ENCODE peak calls at places on chromosomes 5 and 9, in nine cellular contexts. One of them, this sample, is unnamed.

GRCh38 chr5:79183011-79183410 is 52.9 kb upstream of the JMY start:
- DNase-seq in K562: no peak
- DNase-seq in lower leg skin: no peak
- DNase-seq in prostate gland: no peak
- DNase-seq in GM12878: no peak
- DNase-seq in ovary: no peak
- DNase-seq in spleen: no peak
- DNase-seq in tibial nerve: no peak
- DNase-seq in heart left ventricle: no peak
- DNase-seq in this sample: no peak

GRCh38 chr5:171121638-171122037 is 187.4 kb upstream of the TLX3 start:
- DNase-seq in K562: no peak
- DNase-seq in lower leg skin: no peak
- DNase-seq in prostate gland: no peak
- DNase-seq in GM12878: no peak
- DNase-seq in ovary: no peak
- DNase-seq in spleen: no peak
- DNase-seq in tibial nerve: no peak
- DNase-seq in heart left ventricle: no peak
- DNase-seq in this sample: no peak

GRCh38 chr9:100213730-100214477 is 114.9 kb downstream of the INVS start:
- DNase-seq in K562: no peak
- DNase-seq in lower leg skin: no peak
- DNase-seq in prostate gland: no peak
- DNase-seq in GM12878: no peak
- DNase-seq in ovary: no peak
- DNase-seq in spleen: no peak
- DNase-seq in tibial nerve: no peak
- DNase-seq in heart left ventricle: no peak
- DNase-seq in this sample: no peak

GRCh38 chr9:100473271-100474081 is 527 bp downstream of the TMEFF1 start:
- DNase-seq in K562: peak; percentile 57
- DNase-seq in lower leg skin: no peak
- DNase-seq in prostate gland: no peak
- DNase-seq in GM12878: no peak
- DNase-seq in ovary: no peak
- DNase-seq in spleen: peak; percentile 78
- DNase-seq in tibial nerve: no peak
- DNase-seq in heart left ventricle: peak; percentile 16
- DNase-seq in this sample: no peak

GRCh38 chr9:95557142-95557541 is 40.4 kb upstream of the PTCH1 start:
- DNase-seq in K562: no peak
- DNase-seq in lower leg skin: no peak
- DNase-seq in prostate gland: no peak
- DNase-seq in GM12878: no peak
- DNase-seq in ovary: no peak
- DNase-seq in spleen: no peak
- DNase-seq in tibial nerve: no peak
- DNase-seq in heart left ventricle: no peak
- DNase-seq in this sample: no peak

GRCh38 chr9:16571127-16571848 is 299.2 kb downstream of the BNC2 start:
- DNase-seq in K562: no peak
- DNase-seq in lower leg skin: no peak
- DNase-seq in prostate gland: no peak
- DNase-seq in GM12878: no peak
- DNase-seq in ovary: no peak
- DNase-seq in spleen: no peak
- DNase-seq in tibial nerve: no peak
- DNase-seq in heart left ventricle: no peak
- DNase-seq in this sample: no peak

GRCh38 chr5:77851229-77852067 is 75.3 kb upstream of the TBCA start:
- DNase-seq in K562: no peak
- DNase-seq in lower leg skin: no peak
- DNase-seq in prostate gland: no peak
- DNase-seq in GM12878: no peak
- DNase-seq in ovary: peak; percentile 27
- DNase-seq in spleen: peak; percentile 83
- DNase-seq in tibial nerve: no peak
- DNase-seq in heart left ventricle: no peak
- DNase-seq in this sample: peak; percentile 89

GRCh38 chr9:87237337-87237736 is 260.3 kb upstream of the DAPK1 start:
- DNase-seq in K562: no peak
- DNase-seq in lower leg skin: no peak
- DNase-seq in prostate gland: no peak
- DNase-seq in GM12878: no peak
- DNase-seq in ovary: no peak
- DNase-seq in spleen: no peak
- DNase-seq in tibial nerve: no peak
- DNase-seq in heart left ventricle: no peak
- DNase-seq in this sample: peak; percentile 55

DNA sequence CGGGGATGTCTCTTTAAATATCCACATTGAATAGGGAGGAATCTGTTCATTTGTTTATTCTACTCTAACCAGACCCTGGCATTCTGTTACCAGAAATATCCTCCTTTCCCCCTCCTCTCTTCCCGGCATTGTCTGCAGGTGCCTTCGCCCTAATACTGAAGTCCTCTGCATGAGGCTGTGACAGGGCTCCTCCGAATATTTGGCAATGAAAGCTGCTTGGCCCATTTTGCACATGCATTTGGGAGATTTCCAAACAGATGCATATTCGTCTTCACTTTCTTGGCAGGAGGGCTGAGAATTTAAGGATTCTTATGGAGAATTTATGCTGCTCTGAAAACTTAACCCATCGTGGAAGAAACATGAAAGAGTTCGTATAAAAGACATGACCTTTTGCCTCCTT is 484.0 kb downstream of the ZNF608 start:
- DNase-seq in K562: no peak
- DNase-seq in lower leg skin: no peak
- DNase-seq in prostate gland: peak; percentile 32
- DNase-seq in GM12878: no peak
- DNase-seq in ovary: no peak
- DNase-seq in spleen: no peak
- DNase-seq in tibial nerve: no peak
- DNase-seq in heart left ventricle: peak; percentile 16
- DNase-seq in this sample: no peak
- TF ChIP-seq POLR2A in K562: no peak
- TF ChIP-seq POLR2A in lower leg skin: no peak
- TF ChIP-seq POLR2A in prostate gland: no peak
- TF ChIP-seq POLR2A in GM12878: no peak
- TF ChIP-seq POLR2A in ovary: no peak
- TF ChIP-seq POLR2A in spleen: no peak
- TF ChIP-seq POLR2A in tibial nerve: no peak
- TF ChIP-seq POLR2A in heart left ventricle: no peak
- TF ChIP-seq POLR2A in this sample: no peak

DNA sequence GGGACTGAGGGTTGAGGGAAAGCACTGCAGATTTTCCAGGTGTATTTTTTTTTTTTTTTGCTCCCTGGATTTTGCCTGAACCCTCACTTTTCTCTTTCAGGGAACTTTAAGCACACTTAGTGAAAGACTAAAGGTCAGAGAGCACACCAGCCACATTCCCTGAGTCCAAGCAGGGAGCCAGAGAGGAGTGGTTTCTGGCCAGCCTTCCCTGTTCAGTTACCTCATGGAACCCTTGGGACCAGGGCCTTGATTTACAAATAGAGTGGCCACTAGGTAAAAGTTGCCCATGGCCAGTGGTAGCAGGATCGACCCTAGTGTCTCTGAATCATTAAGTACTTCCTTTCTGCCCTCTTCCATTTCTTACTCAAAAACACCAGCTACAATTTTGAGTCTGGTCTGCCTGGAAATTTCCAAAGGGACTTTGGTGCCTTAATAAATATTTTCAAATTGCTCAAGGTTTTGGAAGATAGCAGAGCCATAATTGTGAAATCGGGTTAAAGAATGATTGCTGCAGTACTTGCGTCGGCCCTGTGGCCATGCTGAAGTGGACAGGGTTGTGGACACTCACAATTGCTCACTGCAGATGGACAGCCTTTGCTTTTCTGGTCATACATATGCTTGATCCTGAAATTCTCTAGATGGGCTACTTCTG is 14.5 kb downstream of the PALM2AKAP2 start:
- DNase-seq in K562: no peak
- DNase-seq in lower leg skin: no peak
- DNase-seq in prostate gland: no peak
- DNase-seq in GM12878: no peak
- DNase-seq in ovary: no peak
- DNase-seq in spleen: no peak
- DNase-seq in tibial nerve: no peak
- DNase-seq in heart left ventricle: no peak
- DNase-seq in this sample: no peak
- H3K4me3 ChIP-seq in K562: no peak overlapping the region
- H3K4me3 ChIP-seq in lower leg skin: no peak overlapping the region
- H3K4me3 ChIP-seq in prostate gland: no peak overlapping the region
- H3K4me3 ChIP-seq in GM12878: no peak overlapping the region
- H3K4me3 ChIP-seq in ovary: no peak overlapping the region
- H3K4me3 ChIP-seq in spleen: no peak overlapping the region
- H3K4me3 ChIP-seq in tibial nerve: no peak overlapping the region
- H3K4me3 ChIP-seq in heart left ventricle: no peak overlapping the region
- H3K4me3 ChIP-seq in this sample: no peak overlapping the region

GRCh38 chr9:84894859-84895258 is 225.3 kb downstream of the NTRK2 start:
- DNase-seq in K562: no peak
- DNase-seq in lower leg skin: no peak
- DNase-seq in prostate gland: no peak
- DNase-seq in GM12878: no peak
- DNase-seq in ovary: no peak
- DNase-seq in spleen: no peak
- DNase-seq in tibial nerve: no peak
- DNase-seq in heart left ventricle: no peak
- DNase-seq in this sample: no peak
- TF ChIP-seq POLR2A in K562: no peak
- TF ChIP-seq POLR2A in lower leg skin: no peak
- TF ChIP-seq POLR2A in prostate gland: no peak
- TF ChIP-seq POLR2A in GM12878: no peak
- TF ChIP-seq POLR2A in ovary: no peak
- TF ChIP-seq POLR2A in spleen: no peak
- TF ChIP-seq POLR2A in tibial nerve: no peak
- TF ChIP-seq POLR2A in heart left ventricle: no peak
- TF ChIP-seq POLR2A in this sample: no peak

GRCh38 chr9:97830884-97831829 is 21.9 kb upstream of the FOXE1 start:
- DNase-seq in K562: no peak
- DNase-seq in lower leg skin: no peak
- DNase-seq in prostate gland: no peak
- DNase-seq in GM12878: no peak
- DNase-seq in ovary: no peak
- DNase-seq in spleen: no peak
- DNase-seq in tibial nerve: no peak
- DNase-seq in heart left ventricle: no peak
- DNase-seq in this sample: no peak
- H3K4me3 ChIP-seq in K562: no peak overlapping the region
- H3K4me3 ChIP-seq in lower leg skin: no peak overlapping the region
- H3K4me3 ChIP-seq in prostate gland: no peak overlapping the region
- H3K4me3 ChIP-seq in GM12878: no peak overlapping the region
- H3K4me3 ChIP-seq in ovary: no peak overlapping the region
- H3K4me3 ChIP-seq in spleen: no peak overlapping the region
- H3K4me3 ChIP-seq in tibial nerve: no peak overlapping the region
- H3K4me3 ChIP-seq in heart left ventricle: no peak overlapping the region
- H3K4me3 ChIP-seq in this sample: no peak overlapping the region

GRCh38 chr9:88794100-88794499 is 197.2 kb upstream of the S1PR3 start:
- DNase-seq in K562: no peak
- DNase-seq in lower leg skin: no peak
- DNase-seq in prostate gland: no peak
- DNase-seq in GM12878: no peak
- DNase-seq in ovary: no peak
- DNase-seq in spleen: no peak
- DNase-seq in tibial nerve: no peak
- DNase-seq in heart left ventricle: no peak
- DNase-seq in this sample: no peak
- TF ChIP-seq POLR2A in K562: no peak
- TF ChIP-seq POLR2A in lower leg skin: no peak
- TF ChIP-seq POLR2A in prostate gland: no peak
- TF ChIP-seq POLR2A in GM12878: no peak
- TF ChIP-seq POLR2A in ovary: no peak
- TF ChIP-seq POLR2A in spleen: no peak
- TF ChIP-seq POLR2A in tibial nerve: no peak
- TF ChIP-seq POLR2A in heart left ventricle: no peak
- TF ChIP-seq POLR2A in this sample: no peak

GRCh38 chr5:59037041-59037440 is 454.2 kb downstream of the RAB3C start:
- DNase-seq in K562: no peak
- DNase-seq in lower leg skin: no peak
- DNase-seq in prostate gland: no peak
- DNase-seq in GM12878: no peak
- DNase-seq in ovary: no peak
- DNase-seq in spleen: no peak
- DNase-seq in tibial nerve: no peak
- DNase-seq in heart left ventricle: no peak
- DNase-seq in this sample: no peak
- H3K4me3 ChIP-seq in K562: no peak overlapping the region
- H3K4me3 ChIP-seq in lower leg skin: no peak overlapping the region
- H3K4me3 ChIP-seq in prostate gland: no peak overlapping the region
- H3K4me3 ChIP-seq in GM12878: no peak overlapping the region
- H3K4me3 ChIP-seq in ovary: no peak overlapping the region
- H3K4me3 ChIP-seq in spleen: peak overlapping the region; percentile 67
- H3K4me3 ChIP-seq in tibial nerve: no peak overlapping the region
- H3K4me3 ChIP-seq in heart left ventricle: no peak overlapping the region
- H3K4me3 ChIP-seq in this sample: peak overlapping the region; percentile 69

DNA sequence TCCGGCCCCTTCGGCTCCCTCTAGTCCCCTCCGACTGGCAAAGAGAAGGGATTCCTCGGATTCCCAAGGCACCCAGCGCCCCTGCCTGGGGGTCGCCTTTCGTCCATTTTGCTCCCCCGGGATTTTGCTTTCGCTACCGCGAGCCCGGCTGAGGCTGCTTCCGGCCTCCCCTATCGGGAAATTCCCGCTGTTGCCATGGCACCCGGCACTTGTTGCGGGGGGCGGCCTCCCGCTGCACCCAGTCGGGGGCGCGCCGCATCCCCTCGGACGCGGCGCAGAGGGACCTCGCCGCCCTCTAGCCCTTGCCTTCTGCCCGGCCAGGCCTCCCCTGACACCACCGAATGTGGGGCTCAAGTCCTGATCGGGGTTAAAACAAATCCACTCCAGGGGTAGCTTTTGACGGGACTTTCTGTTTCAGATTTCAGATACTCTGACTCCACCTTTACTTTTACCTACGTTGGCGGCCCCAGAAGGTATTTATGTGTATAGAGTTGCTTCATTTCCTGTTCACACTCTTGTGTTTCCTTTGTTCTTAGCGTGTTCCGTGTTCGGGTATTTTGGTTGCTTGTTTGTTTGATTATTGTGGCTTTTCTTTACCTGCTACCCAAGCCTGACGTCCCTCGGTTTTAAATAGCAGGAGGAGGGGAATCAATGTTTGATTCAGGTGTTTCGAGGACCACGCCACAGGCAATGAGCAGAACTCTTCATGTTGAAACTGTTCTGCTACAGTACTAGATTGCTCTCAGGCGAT is 1.4 kb downstream of the PARP8 start:
- DNase-seq in K562: no peak
- DNase-seq in lower leg skin: peak; percentile 30
- DNase-seq in prostate gland: peak; percentile 54
- DNase-seq in GM12878: peak; percentile 55
- DNase-seq in ovary: peak; percentile 73
- DNase-seq in spleen: peak; percentile 94
- DNase-seq in tibial nerve: no peak
- DNase-seq in heart left ventricle: peak; percentile 79
- DNase-seq in this sample: no peak
- TF ChIP-seq POLR2A in K562: no peak
- TF ChIP-seq POLR2A in lower leg skin: no peak
- TF ChIP-seq POLR2A in prostate gland: no peak
- TF ChIP-seq POLR2A in GM12878: peak; percentile 79
- TF ChIP-seq POLR2A in ovary: no peak
- TF ChIP-seq POLR2A in spleen: no peak
- TF ChIP-seq POLR2A in tibial nerve: no peak
- TF ChIP-seq POLR2A in heart left ventricle: no peak
- TF ChIP-seq POLR2A in this sample: no peak